ENCODE peak calls at places on chromosomes 6 and 20, in four cellular contexts. K is mammary epithelial cell, B is fibroblast of lung, A is body of pancreas. T is an unnamed sample.

GRCh38 chr6:75282706-75283105 is 1.9 kb downstream of the TMEM30A start:
- DNase-seq in A (no peak), B (peak; percentile 31), K (no peak), T (no peak)

GRCh38 chr6:122322824-122323223 is 76.6 kb upstream of the HSF2 start:
- DNase-seq in B (peak; percentile 9), K (peak; percentile 1), A (no peak), T (peak; percentile 16)

GRCh38 chr20:56924976-56925695 is 296.0 kb downstream of the TFAP2C start:
- DNase-seq in A (peak; percentile 49), B (no peak), K (no peak), T (peak; percentile 19)

GRCh38 chr20:4637081-4637797 is 84.5 kb upstream of the PRND start:
- DNase-seq in K (peak; percentile 62), B (peak; percentile 59), A (no peak), T (peak; percentile 18)

GRCh38 chr6:162973975-162974374 is 246.2 kb downstream of the PACRG start:
- DNase-seq in K (no peak), B (no peak), A (no peak), T (peak; percentile 17)

GRCh38 chr6:116144590-116144989 is 18.7 kb upstream of the COL10A1 start:
- DNase-seq in A (no peak), B (peak; percentile 96), K (peak; percentile 71), T (peak; percentile 77)

GRCh38 chr20:9081423-9081966 is 12.6 kb downstream of the PLCB4 start:
- DNase-seq in A (no peak), K (no peak), B (no peak), T (peak; percentile 46)

GRCh38 chr6:159059099-159059498 is 14.3 kb upstream of the TAGAP start:
- DNase-seq in B (no peak), A (no peak), K (no peak), T (no peak)

GRCh38 chr6:36979343-36979742 is 6.7 kb downstream of the MTCH1 start:
- DNase-seq in B (peak; percentile 28), K (no peak), A (peak; percentile 61), T (peak; percentile 86)

GRCh38 chr20:52190437-52191131 is 995 bp downstream of the ZFP64 start:
- DNase-seq in A (peak; percentile 32), B (peak; percentile 34), K (peak; percentile 51), T (peak; percentile 61)

GRCh38 chr6:9523462-9523861 is 891.4 kb downstream of the TFAP2A start:
- DNase-seq in K (peak; percentile 81), A (no peak), B (peak; percentile 94), T (peak; percentile 95)

GRCh38 chr6:63529498-63529897 is 42.8 kb upstream of the LOC128125822 start:
- DNase-seq in B (peak; percentile 42), K (peak; percentile 37), A (no peak), T (no peak)

GRCh38 chr6:164344801-164345291 is 930.3 kb downstream of the QKI start:
- DNase-seq in B (peak; percentile 6), K (no peak), A (no peak), T (no peak)

GRCh38 chr6:139313784-139314545 is 22.2 kb upstream of the TXLNB start:
- DNase-seq in A (no peak), K (no peak), B (no peak), T (peak; percentile 23)

GRCh38 chr20:56391596-56392281 is at the start of gene AURKA:
- DNase-seq in A (no peak), B (peak; percentile 18), K (no peak), T (no peak)

GRCh38 chr20:4065405-4065841 is 50.1 kb upstream of the RNF24 start:
- DNase-seq in K (peak; percentile 63), B (peak; percentile 87), A (no peak), T (peak; percentile 83)

GRCh38 chr6:150316936-150317335 is 51.9 kb upstream of the IYD start:
- DNase-seq in A (no peak), B (no peak), K (no peak), T (no peak)

GRCh38 chr6:128848169-128848935 is 34.6 kb upstream of the LAMA2 start:
- DNase-seq in A (no peak), K (no peak), B (no peak), T (no peak)

GRCh38 chr6:53701333-53702073 is 35.9 kb upstream of the KLHL31 start:
- DNase-seq in A (no peak), K (peak; percentile 10), B (no peak), T (no peak)

GRCh38 chr6:26538936-26539615 is 910 bp downstream of the HMGN4 start:
- DNase-seq in K (no peak), B (no peak), A (no peak), T (no peak)

GRCh38 chr6:52527436-52527835 is 49.4 kb downstream of the TRAM2 start:
- DNase-seq in B (no peak), A (no peak), K (no peak), T (no peak)

GRCh38 chr6:142374965-142375733 is 73.3 kb downstream of the ADGRG6 start:
- DNase-seq in K (peak; percentile 74), B (peak; percentile 92), A (no peak), T (peak; percentile 60)

GRCh38 chr6:13112921-13113320 is 215.4 kb downstream of the TBC1D7 start:
- DNase-seq in A (no peak), K (no peak), B (no peak), T (no peak)

GRCh38 chr6:31940256-31940664 is 5.6 kb upstream of the CFB start:
- DNase-seq in A (no peak), B (peak; percentile 31), K (peak; percentile 32), T (peak; percentile 18)

GRCh38 chr6:56359201-56359899 is 112.0 kb upstream of the COL21A1 start:
- DNase-seq in B (peak; percentile 63), K (peak; percentile 60), A (peak; percentile 73), T (peak; percentile 52)

GRCh38 chr6:85113934-85114582 is 335.8 kb upstream of the NT5E start:
- DNase-seq in A (no peak), B (no peak), K (peak; percentile 4), T (peak; percentile 56)

GRCh38 chr6:128516514-128516898 is 3.9 kb downstream of the PTPRK start:
- DNase-seq in K (no peak), B (no peak), A (no peak), T (no peak)

GRCh38 chr20:32966382-32966781 is 37.9 kb downstream of the SUN5 start:
- DNase-seq in K (no peak), B (no peak), A (no peak), T (no peak)
- H3K4me3 ChIP-seq in K (no peak overlapping the region), B (no peak overlapping the region), A (no peak overlapping the region), T (no peak overlapping the region)

GRCh38 chr20:62577447-62577846 is 64.9 kb upstream of the SLCO4A1 start:
- DNase-seq in K (no peak), B (no peak), A (peak; percentile 31), T (no peak)
- TF ChIP-seq CTCF in K (no peak), B (no peak), A (no peak), T (no peak)

GRCh38 chr6:151719070-151719469 is 88.4 kb upstream of the ESR1 start:
- DNase-seq in B (no peak), A (no peak), K (no peak), T (no peak)

GRCh38 chr6:151723152-151723551 is 84.3 kb upstream of the ESR1 start:
- DNase-seq in A (no peak), B (no peak), K (no peak), T (no peak)

GRCh38 chr6:151721671-151722070 is 85.8 kb upstream of the ESR1 start:
- DNase-seq in A (no peak), K (no peak), B (no peak), T (no peak)

GRCh38 chr6:151722342-151722741 is 85.1 kb upstream of the ESR1 start:
- DNase-seq in K (no peak), A (no peak), B (no peak), T (no peak)

GRCh38 chr6:151721141-151721540 is 86.3 kb upstream of the ESR1 start:
- DNase-seq in K (no peak), A (no peak), B (no peak), T (peak; percentile 39)
- H3K4me3 ChIP-seq in K (no peak overlapping the region), A (no peak overlapping the region), B (no peak overlapping the region), T (no peak overlapping the region)

GRCh38 chr6:74087898-74088297 is 391.9 kb downstream of the CD109 start:
- DNase-seq in A (no peak), B (peak; percentile 13), K (no peak), T (peak; percentile 24)
- TF ChIP-seq CTCF in A (no peak), B (peak; percentile 43), K (no peak), T (peak; percentile 26)